ENCODE peak calls at places on chromosome 21, in eight cellular contexts. One of them, this sample, is unnamed.

GRCh38 chr21:42666023-42666747 is 12.8 kb downstream of the PDE9A start:
- DNase-seq in cardiac muscle cell: no peak
- DNase-seq in IMR-90: no peak
- DNase-seq in stomach: no peak
- DNase-seq in psoas muscle: no peak
- DNase-seq in body of pancreas: no peak
- DNase-seq in pancreas: no peak
- DNase-seq in CD8-positive, alpha-beta T cell: no peak
- DNase-seq in this sample: no peak

GRCh38 chr21:42779431-42779861 is 99.9 kb downstream of the WDR4 start:
- DNase-seq in cardiac muscle cell: no peak
- DNase-seq in IMR-90: no peak
- DNase-seq in stomach: no peak
- DNase-seq in psoas muscle: no peak
- DNase-seq in body of pancreas: no peak
- DNase-seq in pancreas: no peak
- DNase-seq in CD8-positive, alpha-beta T cell: no peak
- DNase-seq in this sample: no peak

GRCh38 chr21:37742532-37742931 is 173.7 kb downstream of the KCNJ6 start:
- DNase-seq in cardiac muscle cell: no peak
- DNase-seq in IMR-90: peak; percentile 4
- DNase-seq in stomach: no peak
- DNase-seq in psoas muscle: no peak
- DNase-seq in body of pancreas: no peak
- DNase-seq in pancreas: no peak
- DNase-seq in CD8-positive, alpha-beta T cell: no peak
- DNase-seq in this sample: peak; percentile 39

GRCh38 chr21:42061866-42062542 is 9.1 kb upstream of the UMODL1 start:
- DNase-seq in cardiac muscle cell: no peak
- DNase-seq in IMR-90: no peak
- DNase-seq in stomach: no peak
- DNase-seq in psoas muscle: peak; percentile 36
- DNase-seq in body of pancreas: no peak
- DNase-seq in pancreas: no peak
- DNase-seq in CD8-positive, alpha-beta T cell: no peak
- DNase-seq in this sample: no peak

GRCh38 chr21:25717491-25718139 is 17.1 kb downstream of the ATP5PF start:
- DNase-seq in cardiac muscle cell: peak; percentile 61
- DNase-seq in IMR-90: peak; percentile 51
- DNase-seq in stomach: no peak
- DNase-seq in psoas muscle: no peak
- DNase-seq in body of pancreas: no peak
- DNase-seq in pancreas: no peak
- DNase-seq in CD8-positive, alpha-beta T cell: no peak
- DNase-seq in this sample: peak; percentile 51

GRCh38 chr21:38460171-38460742 is 38.0 kb downstream of the ERG start:
- DNase-seq in cardiac muscle cell: peak; percentile 87
- DNase-seq in IMR-90: peak; percentile 12
- DNase-seq in stomach: no peak
- DNase-seq in psoas muscle: no peak
- DNase-seq in body of pancreas: no peak
- DNase-seq in pancreas: no peak
- DNase-seq in CD8-positive, alpha-beta T cell: no peak
- DNase-seq in this sample: peak; percentile 84

GRCh38 chr21:46285761-46286667 is at the start of gene YBEY:
- DNase-seq in cardiac muscle cell: peak; percentile 96
- DNase-seq in IMR-90: peak; percentile 91
- DNase-seq in stomach: peak; percentile 89
- DNase-seq in psoas muscle: peak; percentile 95
- DNase-seq in body of pancreas: peak; percentile 87
- DNase-seq in pancreas: peak; percentile 88
- DNase-seq in CD8-positive, alpha-beta T cell: peak; percentile 80
- DNase-seq in this sample: peak; percentile 86

GRCh38 chr21:42696516-42697040 is 43.2 kb downstream of the PDE9A start:
- DNase-seq in cardiac muscle cell: no peak
- DNase-seq in IMR-90: no peak
- DNase-seq in stomach: no peak
- DNase-seq in psoas muscle: no peak
- DNase-seq in body of pancreas: no peak
- DNase-seq in pancreas: no peak
- DNase-seq in CD8-positive, alpha-beta T cell: no peak
- DNase-seq in this sample: no peak

GRCh38 chr21:41228006-41228370 is 60.0 kb downstream of the BACE2 start:
- DNase-seq in cardiac muscle cell: no peak
- DNase-seq in IMR-90: peak; percentile 53
- DNase-seq in stomach: no peak
- DNase-seq in psoas muscle: no peak
- DNase-seq in body of pancreas: no peak
- DNase-seq in pancreas: no peak
- DNase-seq in CD8-positive, alpha-beta T cell: no peak
- DNase-seq in this sample: no peak

GRCh38 chr21:41632748-41633475 is 125.0 kb upstream of the TMPRSS2 start:
- DNase-seq in cardiac muscle cell: no peak
- DNase-seq in IMR-90: no peak
- DNase-seq in stomach: peak; percentile 54
- DNase-seq in psoas muscle: no peak
- DNase-seq in body of pancreas: peak; percentile 42
- DNase-seq in pancreas: no peak
- DNase-seq in CD8-positive, alpha-beta T cell: no peak
- DNase-seq in this sample: no peak

GRCh38 chr21:38054334-38054733 is 138.1 kb upstream of the KCNJ6 start:
- DNase-seq in cardiac muscle cell: no peak
- DNase-seq in IMR-90: no peak
- DNase-seq in stomach: no peak
- DNase-seq in psoas muscle: no peak
- DNase-seq in body of pancreas: no peak
- DNase-seq in pancreas: no peak
- DNase-seq in CD8-positive, alpha-beta T cell: no peak
- DNase-seq in this sample: no peak

DNA sequence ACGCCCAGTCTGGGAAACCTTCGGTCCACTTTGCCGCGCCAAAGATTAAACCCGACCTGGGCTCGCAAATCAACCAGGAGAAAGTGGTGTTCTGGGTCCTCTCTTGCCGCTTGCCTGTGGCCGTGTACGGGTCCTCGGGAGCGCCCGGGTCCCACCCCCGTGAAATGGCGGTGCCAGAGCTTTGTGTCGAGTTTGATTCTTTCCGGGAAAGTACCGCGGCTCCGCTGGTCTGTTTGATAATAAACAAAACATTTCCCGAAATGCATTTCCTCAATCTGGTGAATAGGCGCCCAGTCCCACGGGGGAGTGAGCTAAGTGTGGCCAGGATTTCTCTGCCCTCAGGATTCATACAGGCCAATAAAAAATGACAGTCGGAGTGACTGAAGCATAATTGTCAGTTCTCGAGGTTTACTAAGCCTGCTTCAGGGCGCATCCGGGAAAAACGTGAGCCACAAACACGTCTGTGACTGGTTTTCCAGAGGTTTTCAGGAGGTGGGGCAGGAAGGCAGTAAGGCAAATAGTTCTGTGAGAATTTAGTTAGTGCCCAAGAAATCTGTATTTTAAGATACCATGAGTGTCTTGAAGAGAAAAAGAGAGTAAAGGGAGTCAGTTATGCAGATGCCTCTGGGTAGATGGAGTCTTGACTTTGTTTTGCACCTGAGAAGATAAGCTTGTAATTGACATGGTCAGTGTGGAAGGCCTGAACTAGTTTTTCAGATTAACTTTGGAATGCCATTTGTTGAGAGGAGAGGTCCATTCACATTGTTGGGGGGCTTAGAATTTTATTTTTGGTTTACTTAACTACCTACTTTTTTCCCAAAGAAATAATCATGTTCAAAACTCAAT is 675 bp downstream of the IFNAR1 start:
- DNase-seq in cardiac muscle cell: peak; percentile 73
- DNase-seq in IMR-90: peak; percentile 75
- DNase-seq in stomach: peak; percentile 81
- DNase-seq in psoas muscle: peak; percentile 79
- DNase-seq in body of pancreas: peak; percentile 73
- DNase-seq in pancreas: peak; percentile 81
- DNase-seq in CD8-positive, alpha-beta T cell: peak; percentile 75
- DNase-seq in this sample: peak; percentile 75
- H3K27ac ChIP-seq in cardiac muscle cell: peak overlapping the region; percentile 85
- H3K27ac ChIP-seq in IMR-90: peak overlapping the region; percentile 92
- H3K27ac ChIP-seq in stomach: peak overlapping the region; percentile 98
- H3K27ac ChIP-seq in psoas muscle: peak overlapping the region; percentile 95
- H3K27ac ChIP-seq in body of pancreas: peak overlapping the region; percentile 93
- H3K27ac ChIP-seq in pancreas: peak overlapping the region; percentile 99
- H3K27ac ChIP-seq in CD8-positive, alpha-beta T cell: peak overlapping the region; percentile 92
- H3K27ac ChIP-seq in this sample: peak overlapping the region; percentile 95

DNA sequence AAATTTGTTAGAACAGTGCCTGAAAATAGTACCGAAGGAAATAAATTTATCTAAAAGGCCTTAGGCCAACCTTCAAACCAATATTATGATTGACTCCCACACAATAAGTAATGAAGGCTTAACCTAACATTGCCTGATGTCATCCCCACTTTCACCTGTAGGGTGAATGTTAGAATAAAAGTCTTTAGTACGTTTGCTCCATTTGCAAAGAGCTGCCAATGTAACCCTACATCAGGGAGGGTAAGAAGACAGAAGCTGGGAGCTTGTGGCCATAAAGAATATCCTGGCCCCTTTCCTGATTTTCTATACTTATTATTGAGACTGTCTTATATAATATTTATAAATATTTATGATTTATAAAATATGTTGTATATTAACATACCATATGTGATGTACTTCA is 661.8 kb upstream of the CXADR start:
- DNase-seq in cardiac muscle cell: no peak
- DNase-seq in IMR-90: no peak
- DNase-seq in stomach: no peak
- DNase-seq in psoas muscle: no peak
- DNase-seq in body of pancreas: no peak
- DNase-seq in pancreas: no peak
- DNase-seq in CD8-positive, alpha-beta T cell: no peak
- DNase-seq in this sample: no peak
- TF ChIP-seq CTCF in cardiac muscle cell: no peak
- TF ChIP-seq CTCF in IMR-90: no peak
- TF ChIP-seq CTCF in stomach: no peak
- TF ChIP-seq CTCF in psoas muscle: no peak
- TF ChIP-seq CTCF in body of pancreas: no peak
- TF ChIP-seq CTCF in pancreas: no peak
- TF ChIP-seq CTCF in CD8-positive, alpha-beta T cell: no peak
- TF ChIP-seq CTCF in this sample: no peak

GRCh38 chr21:33854604-33855003 is 61.0 kb downstream of the ATP5PO start:
- DNase-seq in cardiac muscle cell: peak; percentile 19
- DNase-seq in IMR-90: no peak
- DNase-seq in stomach: no peak
- DNase-seq in psoas muscle: no peak
- DNase-seq in body of pancreas: no peak
- DNase-seq in pancreas: no peak
- DNase-seq in CD8-positive, alpha-beta T cell: no peak
- DNase-seq in this sample: no peak
- H3K27me3 ChIP-seq in cardiac muscle cell: no peaks in the 10 kb centered on the region
- H3K27me3 ChIP-seq in IMR-90: peaks cover 7% of the 10 kb centered on the region
- H3K27me3 ChIP-seq in stomach: no peaks in the 10 kb centered on the region
- H3K27me3 ChIP-seq in psoas muscle: no peaks in the 10 kb centered on the region
- H3K27me3 ChIP-seq in body of pancreas: no peaks in the 10 kb centered on the region
- H3K27me3 ChIP-seq in pancreas: no peaks in the 10 kb centered on the region
- H3K27me3 ChIP-seq in CD8-positive, alpha-beta T cell: no peaks in the 10 kb centered on the region
- H3K27me3 ChIP-seq in this sample: no peaks in the 10 kb centered on the region

GRCh38 chr21:29168874-29169273 is 38.4 kb downstream of the MAP3K7CL start:
- DNase-seq in cardiac muscle cell: no peak
- DNase-seq in IMR-90: no peak
- DNase-seq in stomach: no peak
- DNase-seq in psoas muscle: no peak
- DNase-seq in body of pancreas: no peak
- DNase-seq in pancreas: no peak
- DNase-seq in CD8-positive, alpha-beta T cell: no peak
- DNase-seq in this sample: no peak
- H3K27ac ChIP-seq in cardiac muscle cell: no peak overlapping the region
- H3K27ac ChIP-seq in IMR-90: no peak overlapping the region
- H3K27ac ChIP-seq in stomach: no peak overlapping the region
- H3K27ac ChIP-seq in psoas muscle: no peak overlapping the region
- H3K27ac ChIP-seq in body of pancreas: no peak overlapping the region
- H3K27ac ChIP-seq in pancreas: no peak overlapping the region
- H3K27ac ChIP-seq in CD8-positive, alpha-beta T cell: no peak overlapping the region
- H3K27ac ChIP-seq in this sample: no peak overlapping the region

GRCh38 chr21:15730484-15731242 is 881 bp downstream of the USP25 start:
- DNase-seq in cardiac muscle cell: no peak
- DNase-seq in IMR-90: no peak
- DNase-seq in stomach: no peak
- DNase-seq in psoas muscle: peak; percentile 77
- DNase-seq in body of pancreas: no peak
- DNase-seq in pancreas: peak; percentile 31
- DNase-seq in CD8-positive, alpha-beta T cell: peak; percentile 26
- DNase-seq in this sample: no peak

GRCh38 chr21:15731243-15731613 is 1.4 kb downstream of the USP25 start:
- DNase-seq in cardiac muscle cell: no peak
- DNase-seq in IMR-90: no peak
- DNase-seq in stomach: no peak
- DNase-seq in psoas muscle: no peak
- DNase-seq in body of pancreas: no peak
- DNase-seq in pancreas: no peak
- DNase-seq in CD8-positive, alpha-beta T cell: no peak
- DNase-seq in this sample: no peak

GRCh38 chr21:15729346-15729673 is 472 bp upstream of the USP25 start:
- DNase-seq in cardiac muscle cell: no peak
- DNase-seq in IMR-90: peak; percentile 22
- DNase-seq in stomach: no peak
- DNase-seq in psoas muscle: no peak
- DNase-seq in body of pancreas: no peak
- DNase-seq in pancreas: no peak
- DNase-seq in CD8-positive, alpha-beta T cell: no peak
- DNase-seq in this sample: no peak

GRCh38 chr21:15728046-15728445 is 1.7 kb upstream of the USP25 start:
- DNase-seq in cardiac muscle cell: no peak
- DNase-seq in IMR-90: no peak
- DNase-seq in stomach: no peak
- DNase-seq in psoas muscle: no peak
- DNase-seq in body of pancreas: no peak
- DNase-seq in pancreas: no peak
- DNase-seq in CD8-positive, alpha-beta T cell: no peak
- DNase-seq in this sample: no peak

DNA sequence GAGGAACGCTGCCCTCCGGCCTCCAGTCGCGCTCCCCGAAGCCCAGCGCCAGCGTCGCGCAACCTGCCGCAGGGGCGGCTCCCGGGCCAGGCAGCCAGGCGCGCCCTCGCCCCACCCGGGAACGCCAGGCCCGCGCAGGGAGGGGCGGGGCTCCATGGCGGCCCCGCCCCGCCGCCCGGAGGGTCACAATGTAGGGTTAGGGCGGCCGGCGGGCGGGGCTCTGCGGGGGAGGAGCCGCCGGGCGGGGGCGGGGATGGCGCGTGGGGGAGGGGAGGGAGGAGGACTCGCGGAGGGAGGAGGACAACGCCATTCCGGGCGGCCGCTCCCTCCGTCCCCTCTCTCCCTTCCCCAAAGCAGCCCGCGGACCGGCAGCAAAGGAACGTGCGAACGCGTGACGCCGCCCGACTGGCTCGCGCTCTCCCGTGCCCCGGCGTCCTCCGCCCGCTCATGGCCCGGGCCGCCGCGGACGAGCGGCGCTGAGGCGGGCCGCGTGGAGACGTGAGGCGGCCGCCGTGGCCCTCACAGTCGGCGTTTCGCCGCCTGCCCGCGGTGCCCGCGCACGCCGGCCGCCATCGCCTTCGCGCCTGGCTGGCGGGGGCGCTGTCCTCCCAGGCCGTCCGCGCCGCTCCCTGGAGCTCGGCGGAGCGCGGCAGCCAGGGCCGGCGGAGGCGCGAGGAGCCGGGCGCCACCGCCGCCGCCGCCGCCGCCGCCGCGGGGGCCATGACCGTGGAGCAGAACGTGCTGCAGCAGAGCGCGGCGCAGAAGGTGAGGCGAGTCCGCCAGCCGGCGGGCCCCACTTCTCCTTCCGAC is at the start of gene USP25:
- DNase-seq in cardiac muscle cell: peak; percentile 83
- DNase-seq in IMR-90: peak; percentile 60
- DNase-seq in stomach: peak; percentile 95
- DNase-seq in psoas muscle: peak; percentile 97
- DNase-seq in body of pancreas: peak; percentile 93
- DNase-seq in pancreas: peak; percentile 93
- DNase-seq in CD8-positive, alpha-beta T cell: peak; percentile 84
- DNase-seq in this sample: peak; percentile 48
- TF ChIP-seq CTCF in cardiac muscle cell: no peak
- TF ChIP-seq CTCF in IMR-90: peak; percentile 47
- TF ChIP-seq CTCF in stomach: peak; percentile 4
- TF ChIP-seq CTCF in psoas muscle: peak; percentile 28
- TF ChIP-seq CTCF in body of pancreas: no peak
- TF ChIP-seq CTCF in pancreas: no peak
- TF ChIP-seq CTCF in CD8-positive, alpha-beta T cell: no peak
- TF ChIP-seq CTCF in this sample: no peak

This sample was measured in brain microvascular endothelial cell.